ENCODE peak calls at places on chromosome 22, in six cellular contexts. One of them, this sample, is unnamed.

GRCh38 chr22:23037429-23038333 is 32.6 kb upstream of the GNAZ start:
- DNase-seq in neuronal stem cell: no peak
- DNase-seq in left lung: no peak
- DNase-seq in CD4-positive, alpha-beta memory T cell: no peak
- DNase-seq in neural progenitor cell: no peak
- DNase-seq in putamen: no peak
- DNase-seq in this sample: no peak

GRCh38 chr22:30253205-30253852 is 6.8 kb upstream of the LIF start:
- DNase-seq in neuronal stem cell: no peak
- DNase-seq in left lung: no peak
- DNase-seq in CD4-positive, alpha-beta memory T cell: no peak
- DNase-seq in neural progenitor cell: no peak
- DNase-seq in putamen: peak
- DNase-seq in this sample: no peak

GRCh38 chr22:40605676-40606250 is 30.8 kb downstream of the MRTFA start:
- DNase-seq in neuronal stem cell: no peak
- DNase-seq in left lung: no peak
- DNase-seq in CD4-positive, alpha-beta memory T cell: no peak
- DNase-seq in neural progenitor cell: no peak
- DNase-seq in putamen: no peak
- DNase-seq in this sample: no peak

GRCh38 chr22:37472418-37473006 is 13.7 kb downstream of the MFNG start:
- DNase-seq in neuronal stem cell: no peak
- DNase-seq in left lung: no peak
- DNase-seq in CD4-positive, alpha-beta memory T cell: peak
- DNase-seq in neural progenitor cell: peak
- DNase-seq in putamen: no peak
- DNase-seq in this sample: no peak

GRCh38 chr22:42645341-42645937 is 3.8 kb downstream of the CYB5R3 start:
- DNase-seq in neuronal stem cell: no peak
- DNase-seq in left lung: no peak
- DNase-seq in CD4-positive, alpha-beta memory T cell: no peak
- DNase-seq in neural progenitor cell: no peak
- DNase-seq in putamen: no peak
- DNase-seq in this sample: no peak

GRCh38 chr22:21074092-21074715 is 28.5 kb downstream of the LRRC74B start:
- DNase-seq in neuronal stem cell: no peak
- DNase-seq in left lung: no peak
- DNase-seq in CD4-positive, alpha-beta memory T cell: no peak
- DNase-seq in neural progenitor cell: no peak
- DNase-seq in putamen: no peak
- DNase-seq in this sample: no peak

GRCh38 chr22:29813563-29813962 is 24.5 kb downstream of the ASCC2 start:
- DNase-seq in neuronal stem cell: no peak
- DNase-seq in left lung: no peak
- DNase-seq in CD4-positive, alpha-beta memory T cell: no peak
- DNase-seq in neural progenitor cell: no peak
- DNase-seq in putamen: no peak
- DNase-seq in this sample: no peak

GRCh38 chr22:48739348-48740085 is 1088.2 kb downstream of the BRD1 start:
- DNase-seq in neuronal stem cell: no peak
- DNase-seq in left lung: no peak
- DNase-seq in CD4-positive, alpha-beta memory T cell: no peak
- DNase-seq in neural progenitor cell: no peak
- DNase-seq in putamen: no peak
- DNase-seq in this sample: no peak

GRCh38 chr22:49705631-49706352 is 121.9 kb downstream of the BRD1 start:
- DNase-seq in neuronal stem cell: no peak
- DNase-seq in left lung: peak
- DNase-seq in CD4-positive, alpha-beta memory T cell: no peak
- DNase-seq in neural progenitor cell: no peak
- DNase-seq in putamen: no peak
- DNase-seq in this sample: no peak

This sample was measured in naive thymus-derived CD4-positive, alpha-beta T cell.